ENCODE peak calls at places on chromosome 7, in five cellular contexts. X is NCI-H1417; U is NCI-H2029; V is effector memory CD8-positive, alpha-beta T cell; D is activated T-helper 1 cell treated with Interleukin-2 at 50 U/mL for 16 hours. Y is an unnamed sample.

GRCh38 chr7:73865738-73866445 is 4.9 kb downstream of the TMEM270 start:
- DNase-seq in U (no peak), D (no peak), V (no peak), X (peak), Y (no peak)

GRCh38 chr7:25887795-25888559 is 264.0 kb upstream of the NFE2L3 start:
- DNase-seq in D (no peak), V (no peak), X (no peak), U (no peak), Y (no peak)

GRCh38 chr7:55415173-55415778 is 50.1 kb downstream of the LANCL2 start:
- DNase-seq in D (peak), V (peak), U (peak), X (peak), Y (peak)

GRCh38 chr7:116547347-116547746 is 22.5 kb downstream of the CAV1 start:
- DNase-seq in V (no peak), D (no peak), X (no peak), U (no peak), Y (no peak)

GRCh38 chr7:55587687-55588378 is 15.5 kb upstream of the VOPP1 start:
- DNase-seq in U (no peak), V (no peak), D (no peak), X (no peak), Y (no peak)

GRCh38 chr7:149871576-149871975 is 2.2 kb upstream of the ATP6V0E2 start:
- DNase-seq in D (no peak), X (no peak), V (no peak), U (no peak), Y (no peak)

GRCh38 chr7:90570373-90570959 is 25.7 kb upstream of the CDK14 start:
- DNase-seq in U (no peak), V (no peak), D (no peak), X (peak), Y (no peak)

GRCh38 chr7:80764132-80764531 is 125.7 kb downstream of the CD36 start:
- DNase-seq in D (no peak), U (no peak), X (peak), V (no peak), Y (no peak)

GRCh38 chr7:151410405-151411390 is 860 bp upstream of the WDR86 start:
- DNase-seq in D (no peak), U (no peak), X (peak), V (no peak), Y (no peak)

GRCh38 chr7:38013246-38013645 is 92.8 kb downstream of the EPDR1 start:
- DNase-seq in D (no peak), U (no peak), V (no peak), X (no peak), Y (no peak)

GRCh38 chr7:18308938-18309337 is 186.6 kb upstream of the HDAC9 start:
- DNase-seq in U (no peak), V (no peak), X (no peak), D (no peak), Y (no peak)

Y was measured in effector memory CD4-positive, alpha-beta T cell.